ENCODE peak calls at places on chromosomes 12 and 14, in six cellular contexts. L, Z, B, H, J and G are unnamed samples.

GRCh38 chr12:108884116-108885012 is 4.5 kb downstream of the DAO start:
- DNase-seq in L (peak), Z (no peak), B (peak), H (no peak), J (peak), G (no peak)

GRCh38 chr14:68719634-68720384 is 73.1 kb downstream of the ZFP36L1 start:
- DNase-seq in L (no peak), Z (no peak), B (no peak), H (no peak), J (no peak), G (no peak)

GRCh38 chr12:52389313-52390207 is 4.1 kb upstream of the KRT84 start:
- DNase-seq in L (no peak), Z (no peak), B (no peak), H (no peak), J (no peak), G (no peak)

GRCh38 chr12:132881853-132882252 is 5.6 kb downstream of the CHFR start:
- DNase-seq in L (no peak), Z (no peak), B (no peak), H (peak), J (no peak), G (no peak)

GRCh38 chr14:53979747-53980642 is 23.4 kb upstream of the BMP4 start:
- DNase-seq in L (no peak), Z (no peak), B (peak), H (peak), J (no peak), G (no peak)

GRCh38 chr14:64187331-64187730 is 106.8 kb downstream of the ESR2 start:
- DNase-seq in L (no peak), Z (no peak), B (no peak), H (no peak), J (no peak), G (no peak)

GRCh38 chr12:79155703-79156102 is 291.1 kb downstream of the SYT1 start:
- DNase-seq in L (no peak), Z (no peak), B (no peak), H (peak), J (no peak), G (no peak)

GRCh38 chr12:68899251-68899771 is 33.7 kb downstream of the CPM start:
- DNase-seq in L (no peak), Z (no peak), B (peak), H (peak), J (peak), G (no peak)

GRCh38 chr14:103715052-103716000 is at the start of the genes XRCC3 and ZFYVE21:
- DNase-seq in L (peak), Z (peak), B (peak), H (peak), J (peak), G (peak)
- H3K27ac ChIP-seq in L (peak), Z (peak), B (peak), H (peak), J (peak), G (peak)

DNA sequence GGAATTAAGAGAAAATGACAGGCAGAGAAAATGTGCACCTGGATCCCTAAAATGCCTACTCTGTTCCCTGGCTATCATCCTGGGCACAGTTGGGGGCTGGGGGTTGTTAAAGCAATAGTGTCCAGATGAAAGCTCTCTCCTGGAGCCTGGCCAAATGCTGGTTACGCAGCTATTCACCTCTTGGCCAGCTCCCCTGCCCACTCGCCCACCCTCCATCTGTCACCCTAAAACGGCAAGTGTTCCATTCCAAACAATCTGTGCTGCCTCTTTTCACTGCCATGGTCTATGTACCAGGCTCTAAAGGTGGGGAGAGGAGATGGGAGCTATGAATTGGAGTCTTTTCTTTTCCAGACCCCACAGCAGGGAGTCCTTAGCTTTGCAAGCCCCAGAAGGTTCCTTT is 24.7 kb upstream of the NPFF start:
- DNase-seq in L (no peak), Z (no peak), B (no peak), H (no peak), J (no peak), G (no peak)
- H3K27ac ChIP-seq in L (no peak), Z (no peak), B (no peak), H (no peak), J (peak), G (no peak)

GRCh38 chr12:47985596-47986265 is 18.5 kb downstream of the COL2A1 start:
- DNase-seq in L (no peak), Z (no peak), B (no peak), H (no peak), J (no peak), G (no peak)
- H3K27ac ChIP-seq in L (no peak), Z (no peak), B (no peak), H (no peak), J (no peak), G (no peak)

GRCh38 chr12:113082486-113083148 is 26.1 kb downstream of the DTX1 start:
- DNase-seq in L (no peak), Z (no peak), B (no peak), H (no peak), J (no peak), G (no peak)

GRCh38 chr12:113087193-113087592 is 30.7 kb downstream of the DTX1 start:
- DNase-seq in L (no peak), Z (no peak), B (no peak), H (no peak), J (no peak), G (no peak)

GRCh38 chr12:113081785-113082296 is 25.3 kb downstream of the DTX1 start:
- DNase-seq in L (no peak), Z (no peak), B (no peak), H (no peak), J (no peak), G (no peak)

GRCh38 chr12:113086249-113087164 is 30.0 kb downstream of the DTX1 start:
- DNase-seq in L (no peak), Z (no peak), B (no peak), H (no peak), J (no peak), G (no peak)

DNA sequence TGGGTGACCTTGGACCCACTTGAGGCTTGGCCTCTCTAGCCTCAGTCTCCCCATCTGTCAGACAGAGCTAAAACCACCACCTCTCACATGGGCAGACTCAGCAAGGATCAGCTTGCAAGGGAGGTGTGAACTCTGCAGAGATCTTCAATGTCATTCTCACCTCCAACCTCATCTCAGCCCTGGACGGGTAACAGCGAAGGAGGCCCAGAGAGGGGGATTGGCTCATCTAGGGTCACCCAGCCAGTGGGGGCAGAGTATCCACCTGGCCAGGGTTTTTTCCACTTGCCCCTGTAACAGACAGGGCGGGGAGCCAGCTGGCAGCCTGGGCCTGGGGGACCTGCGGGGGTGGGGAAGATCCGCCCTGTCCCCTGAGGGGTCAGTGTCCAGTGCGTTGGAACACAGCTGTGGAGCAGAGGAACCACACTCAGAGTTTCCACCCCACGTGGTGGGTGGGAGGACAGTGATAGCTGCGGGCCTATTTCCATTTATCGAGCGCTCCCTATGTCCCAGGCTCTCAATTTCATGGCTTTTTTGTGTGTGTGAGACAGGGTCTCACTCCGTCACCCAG is 27.4 kb downstream of the DTX1 start:
- DNase-seq in L (no peak), Z (no peak), B (no peak), H (no peak), J (no peak), G (no peak)
- H3K27ac ChIP-seq in L (no peak), Z (no peak), B (no peak), H (no peak), J (no peak), G (no peak)

GRCh38 chr12:76256904-76257303 is 91.3 kb downstream of the BBS10 start:
- DNase-seq in L (no peak), Z (no peak), B (no peak), H (no peak), J (no peak), G (no peak)

GRCh38 chr12:76255692-76256091 is 92.5 kb downstream of the BBS10 start:
- DNase-seq in L (no peak), Z (no peak), B (no peak), H (no peak), J (no peak), G (no peak)

GRCh38 chr12:76255281-76255680 is 92.9 kb downstream of the BBS10 start:
- DNase-seq in L (no peak), Z (no peak), B (no peak), H (no peak), J (no peak), G (no peak)

GRCh38 chr12:76259071-76259470 is 89.1 kb downstream of the BBS10 start:
- DNase-seq in L (no peak), Z (no peak), B (no peak), H (peak), J (no peak), G (peak)

DNA sequence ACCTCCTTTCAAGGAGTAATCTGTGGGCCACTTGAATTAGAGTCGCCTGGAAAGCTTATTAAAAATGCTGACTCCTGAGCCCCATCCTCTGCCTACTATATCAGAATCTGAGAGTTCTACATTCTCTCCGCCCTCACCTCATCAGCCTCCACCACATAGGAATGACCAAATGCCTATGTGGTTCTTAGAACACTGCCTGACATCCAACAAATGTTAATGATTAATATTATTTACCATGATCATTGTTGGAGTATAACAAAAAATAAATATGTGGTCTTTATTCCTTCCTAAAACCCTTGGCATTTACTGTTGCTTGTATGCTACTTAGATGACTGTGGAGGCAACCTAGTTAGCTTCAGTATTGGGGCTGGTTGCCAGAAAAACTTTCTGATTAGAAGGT is 91.9 kb downstream of the BBS10 start:
- DNase-seq in L (no peak), Z (no peak), B (no peak), H (no peak), J (no peak), G (no peak)
- H3K27ac ChIP-seq in L (no peak), Z (no peak), B (no peak), H (no peak), J (no peak), G (no peak)

DNA sequence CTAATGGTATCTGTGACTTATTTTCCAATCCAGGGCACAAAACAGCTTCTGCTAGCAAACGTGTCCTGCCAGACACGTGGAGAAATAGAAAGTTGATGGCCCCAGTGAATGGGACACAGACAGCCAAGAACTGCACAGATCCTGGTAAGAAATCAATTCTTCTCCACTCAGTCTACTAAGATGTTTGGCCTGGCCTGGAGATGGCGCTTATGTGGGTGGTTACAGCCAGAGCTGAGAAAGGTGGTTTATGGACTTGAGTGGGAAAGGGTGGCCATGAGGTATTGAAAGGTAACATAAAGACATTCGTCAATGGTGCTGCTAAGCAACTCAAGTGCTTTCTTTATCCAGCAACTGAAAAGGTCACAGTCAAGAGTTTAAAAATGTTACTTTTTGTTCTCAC is 2.9 kb downstream of the SLC24A4 start:
- DNase-seq in L (no peak), Z (no peak), B (peak), H (no peak), J (no peak), G (no peak)
- H3K27ac ChIP-seq in L (no peak), Z (no peak), B (no peak), H (no peak), J (no peak), G (no peak)

GRCh38 chr12:15163001-15163400 is 58.2 kb downstream of the RERG start:
- DNase-seq in L (no peak), Z (no peak), B (no peak), H (no peak), J (no peak), G (no peak)
- H3K27ac ChIP-seq in L (no peak), Z (peak), B (no peak), H (no peak), J (no peak), G (no peak)

GRCh38 chr14:76940057-76940456 is 88.5 kb downstream of the IRF2BPL start:
- DNase-seq in L (no peak), Z (no peak), B (no peak), H (no peak), J (no peak), G (no peak)

GRCh38 chr14:76941544-76942287 is 86.8 kb downstream of the IRF2BPL start:
- DNase-seq in L (no peak), Z (no peak), B (no peak), H (no peak), J (no peak), G (no peak)

GRCh38 chr14:76939015-76939742 is 89.3 kb downstream of the IRF2BPL start:
- DNase-seq in L (no peak), Z (no peak), B (no peak), H (no peak), J (no peak), G (no peak)

GRCh38 chr14:76943072-76943471 is 85.4 kb downstream of the IRF2BPL start:
- DNase-seq in L (no peak), Z (no peak), B (no peak), H (no peak), J (no peak), G (no peak)

GRCh38 chr14:76942288-76942778 is 86.2 kb downstream of the IRF2BPL start:
- DNase-seq in L (no peak), Z (no peak), B (no peak), H (no peak), J (no peak), G (no peak)
- H3K27ac ChIP-seq in L (no peak), Z (no peak), B (peak), H (no peak), J (no peak), G (no peak)

GRCh38 chr12:76946451-76946850 is 67.6 kb upstream of the CSRP2 start:
- DNase-seq in L (no peak), Z (no peak), B (no peak), H (no peak), J (no peak), G (no peak)

GRCh38 chr12:76947270-76947669 is 68.5 kb upstream of the CSRP2 start:
- DNase-seq in L (no peak), Z (no peak), B (no peak), H (no peak), J (no peak), G (no peak)

GRCh38 chr12:76943004-76943403 is 64.2 kb upstream of the CSRP2 start:
- DNase-seq in L (no peak), Z (no peak), B (no peak), H (no peak), J (no peak), G (no peak)

GRCh38 chr12:76945867-76946266 is 67.0 kb upstream of the CSRP2 start:
- DNase-seq in L (no peak), Z (no peak), B (no peak), H (peak), J (no peak), G (no peak)

GRCh38 chr12:76944892-76945291 is 66.1 kb upstream of the CSRP2 start:
- DNase-seq in L (no peak), Z (no peak), B (no peak), H (no peak), J (no peak), G (no peak)
- H3K27ac ChIP-seq in L (no peak), Z (no peak), B (no peak), H (no peak), J (no peak), G (no peak)

DNA sequence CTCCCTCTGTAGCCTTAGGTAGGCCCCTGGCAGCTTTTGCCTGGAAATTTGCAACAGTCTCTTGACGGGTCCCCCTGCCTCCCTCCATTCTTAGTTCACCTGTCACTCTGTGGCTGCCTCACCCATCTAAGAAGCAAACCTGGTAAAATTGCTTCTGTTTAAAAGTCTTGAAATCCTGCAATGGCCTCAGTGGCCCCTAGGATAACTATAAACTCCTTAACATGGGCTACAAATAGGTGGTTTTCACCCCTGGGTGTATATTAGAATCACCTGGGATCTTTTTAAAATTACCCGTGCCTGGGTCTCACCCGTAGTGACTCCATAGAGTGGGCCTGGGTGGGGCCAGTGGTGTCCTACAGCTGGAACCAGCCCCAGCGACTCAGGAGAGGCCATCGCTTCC is 332.7 kb downstream of the CACNA1C start:
- DNase-seq in L (no peak), Z (no peak), B (no peak), H (no peak), J (no peak), G (no peak)
- H3K27ac ChIP-seq in L (no peak), Z (peak), B (no peak), H (no peak), J (no peak), G (no peak)